ENCODE peak calls at places on chromosomes 5 and 9, in six cellular contexts. P, G, L, A, Y and V are unnamed samples. For H3K4me1, the result is how much of the 10 kb centered on the place peaks cover.

GRCh38 chr9:126326228-126327015 is at the start of gene MVB12B:
- DNase-seq in G (peak), P (peak), Y (peak), L (peak), A (no peak), V (peak)

GRCh38 chr5:140806834-140807775 is at the start of gene PCDHA4:
- DNase-seq in P (peak), G (peak), Y (no peak), L (peak), A (no peak), V (peak)

GRCh38 chr9:96020822-96021615 is 145.5 kb downstream of the ERCC6L2 start:
- DNase-seq in A (no peak), L (peak), P (peak), Y (peak), G (peak), V (peak)

GRCh38 chr5:14286007-14286406 is 142.9 kb downstream of the TRIO start:
- DNase-seq in Y (no peak), P (peak), G (no peak), A (peak), L (no peak), V (no peak)

GRCh38 chr5:59158165-59158564 is 575.3 kb downstream of the RAB3C start:
- DNase-seq in A (no peak), L (no peak), Y (no peak), P (peak), G (no peak), V (no peak)

GRCh38 chr5:111742166-111742565 is 14.8 kb downstream of the NREP start:
- DNase-seq in G (no peak), L (no peak), P (no peak), A (no peak), Y (no peak), V (no peak)

GRCh38 chr5:159805021-159805420 is 111.3 kb upstream of the ADRA1B start:
- DNase-seq in A (peak), L (no peak), G (no peak), Y (no peak), P (peak), V (no peak)

GRCh38 chr9:5532301-5532700 is 22.0 kb downstream of the PDCD1LG2 start:
- DNase-seq in L (no peak), A (no peak), G (no peak), Y (no peak), P (no peak), V (no peak)

GRCh38 chr9:35907732-35908483 is 1.4 kb upstream of the SPAAR start:
- DNase-seq in G (peak), P (peak), Y (peak), A (peak), L (peak), V (peak)

GRCh38 chr5:523658-524441 is 399 bp downstream of the SLC9A3 start:
- DNase-seq in L (no peak), G (peak), Y (no peak), A (no peak), P (no peak), V (peak)

GRCh38 chr9:79011461-79011860 is 560.3 kb upstream of the TLE4 start:
- DNase-seq in L (no peak), Y (no peak), A (no peak), P (no peak), G (no peak), V (no peak)

GRCh38 chr5:41097642-41098041 is 26.5 kb upstream of the MROH2B start:
- DNase-seq in Y (no peak), A (no peak), G (no peak), P (no peak), L (no peak), V (no peak)

GRCh38 chr5:154972476-154973080 is 31.7 kb downstream of the MRPL22 start:
- DNase-seq in Y (peak), A (peak), G (peak), L (no peak), P (peak), V (peak)

GRCh38 chr9:84701801-84702200 is 32.3 kb downstream of the NTRK2 start:
- DNase-seq in P (no peak), L (no peak), A (no peak), G (no peak), Y (no peak), V (no peak)

GRCh38 chr9:111481885-111482636 is 2.1 kb downstream of the ECPAS start:
- DNase-seq in G (peak), Y (no peak), L (no peak), P (peak), A (peak), V (no peak)

GRCh38 chr5:62149894-62150293 is 156.1 kb upstream of the KIF2A start:
- DNase-seq in L (no peak), A (peak), Y (no peak), P (no peak), G (no peak), V (no peak)

GRCh38 chr5:14153932-14154646 is 10.9 kb downstream of the TRIO start:
- DNase-seq in A (peak), P (peak), Y (no peak), L (peak), G (peak), V (peak)

GRCh38 chr5:56110646-56111403 is 116.1 kb upstream of the IL6ST start:
- DNase-seq in L (no peak), A (peak), P (peak), Y (no peak), G (no peak), V (no peak)

GRCh38 chr9:36091028-36091953 is 45.2 kb upstream of the GLIPR2 start:
- DNase-seq in L (peak), G (peak), A (peak), Y (no peak), P (peak), V (no peak)

GRCh38 chr5:58466939-58467338 is 7.1 kb upstream of the PLK2 start:
- DNase-seq in P (peak), G (peak), Y (no peak), L (no peak), A (peak), V (peak)

GRCh38 chr5:163504091-163504931 is 1.1 kb upstream of the MAT2B start:
- DNase-seq in G (peak), Y (peak), A (peak), L (peak), P (peak), V (peak)

GRCh38 chr5:29878599-29878998 is 1314.9 kb upstream of the CDH6 start:
- DNase-seq in L (no peak), Y (no peak), P (no peak), G (no peak), A (no peak), V (no peak)

DNA sequence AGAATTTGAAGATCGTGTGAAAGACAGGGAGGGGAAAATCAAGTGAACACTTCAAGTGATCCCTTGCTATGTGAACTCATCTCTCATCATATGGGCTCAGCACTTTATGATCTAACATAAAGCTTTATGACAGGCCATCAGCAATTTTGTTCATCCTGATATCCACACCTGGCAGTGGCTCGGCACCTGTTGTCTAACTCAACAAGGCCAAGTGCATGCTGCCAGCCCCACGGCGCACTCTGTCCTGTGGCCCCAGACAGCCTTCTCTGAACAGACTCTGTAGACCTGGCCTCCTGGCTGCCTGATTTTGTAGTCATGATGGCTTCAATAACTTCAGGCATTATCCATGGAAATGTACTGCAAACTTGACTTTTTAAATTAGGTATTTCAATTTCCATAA is 106.3 kb downstream of the MEF2C start:
- DNase-seq in L (peak), A (no peak), Y (no peak), P (no peak), G (no peak), V (no peak)
- H3K4me1 ChIP-seq in L (under half), A (under half), Y (under half), P (under half), G (under half), V (under half)

DNA sequence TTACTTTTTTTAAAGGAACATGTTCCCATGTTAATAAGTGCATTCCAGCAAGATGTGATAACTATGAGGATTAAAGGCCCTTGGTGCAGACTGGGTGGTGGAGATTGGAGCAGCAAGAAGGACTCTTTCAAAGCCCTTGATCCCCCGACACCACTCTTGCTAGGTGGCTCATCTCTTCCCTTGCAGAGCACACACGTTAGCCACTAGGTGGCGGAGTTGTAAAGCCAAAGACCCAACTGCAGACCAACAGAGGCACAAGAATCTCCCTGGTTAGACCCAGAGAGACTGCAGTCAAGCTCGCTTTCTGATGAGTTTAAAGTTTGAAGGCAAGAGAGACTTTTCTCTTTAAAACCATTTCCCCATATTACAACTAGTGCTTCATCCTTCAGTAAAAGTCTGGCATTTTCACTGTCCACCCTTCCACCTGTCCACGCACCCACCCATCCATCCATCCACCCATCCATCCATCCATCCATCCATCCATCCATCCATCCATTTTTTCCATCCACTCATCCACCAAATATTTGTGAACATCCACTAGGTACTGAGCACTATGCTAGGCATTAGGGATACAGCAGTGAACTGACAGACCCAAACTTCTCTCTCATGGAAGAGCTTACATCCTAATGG is 226.9 kb downstream of the MSX2 start:
- DNase-seq in A (peak), L (peak), G (peak), Y (no peak), P (peak), V (peak)
- TF ChIP-seq CTCF in A (peak), L (peak), G (peak), Y (no peak), P (peak), V (peak)

DNA sequence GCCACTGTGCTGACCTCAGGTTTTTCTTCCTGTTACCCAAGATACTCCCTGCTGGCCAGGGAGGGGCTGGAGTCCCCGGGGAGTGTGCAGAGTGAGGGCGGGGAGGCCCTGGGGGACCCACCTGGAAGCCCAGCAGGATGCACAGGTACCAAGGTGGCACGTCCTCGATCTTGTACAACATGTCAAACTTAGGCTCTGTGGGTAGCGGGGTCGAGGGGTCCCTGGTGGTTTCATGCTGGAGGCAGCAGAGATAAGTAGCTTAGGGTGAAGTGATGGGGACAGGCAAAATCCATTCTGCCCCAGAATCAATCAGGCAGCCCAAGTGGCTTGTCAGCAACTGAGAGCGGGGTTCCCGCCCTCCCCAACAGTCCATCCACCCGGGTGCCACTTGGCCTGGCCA is 726 bp downstream of the SLC23A1 start:
- DNase-seq in G (no peak), L (peak), A (no peak), P (no peak), Y (no peak), V (no peak)
- H3K4me1 ChIP-seq in G (under half), L (under half), A (under half), P (under half), Y (under half), V (under half)

GRCh38 chr9:106962105-106962504 is 99.1 kb downstream of the ZNF462 start:
- DNase-seq in L (no peak), A (peak), Y (no peak), G (no peak), P (peak), V (no peak)
- TF ChIP-seq CTCF in L (no peak), A (no peak), Y (no peak), G (no peak), P (no peak), V (no peak)

GRCh38 chr9:134373953-134374300 is 47.7 kb downstream of the RXRA start:
- DNase-seq in G (no peak), L (no peak), Y (no peak), A (no peak), P (no peak), V (no peak)
- H3K4me1 ChIP-seq in G (under half), L (half or more), Y (half or more), A (under half), P (under half), V (under half)

DNA sequence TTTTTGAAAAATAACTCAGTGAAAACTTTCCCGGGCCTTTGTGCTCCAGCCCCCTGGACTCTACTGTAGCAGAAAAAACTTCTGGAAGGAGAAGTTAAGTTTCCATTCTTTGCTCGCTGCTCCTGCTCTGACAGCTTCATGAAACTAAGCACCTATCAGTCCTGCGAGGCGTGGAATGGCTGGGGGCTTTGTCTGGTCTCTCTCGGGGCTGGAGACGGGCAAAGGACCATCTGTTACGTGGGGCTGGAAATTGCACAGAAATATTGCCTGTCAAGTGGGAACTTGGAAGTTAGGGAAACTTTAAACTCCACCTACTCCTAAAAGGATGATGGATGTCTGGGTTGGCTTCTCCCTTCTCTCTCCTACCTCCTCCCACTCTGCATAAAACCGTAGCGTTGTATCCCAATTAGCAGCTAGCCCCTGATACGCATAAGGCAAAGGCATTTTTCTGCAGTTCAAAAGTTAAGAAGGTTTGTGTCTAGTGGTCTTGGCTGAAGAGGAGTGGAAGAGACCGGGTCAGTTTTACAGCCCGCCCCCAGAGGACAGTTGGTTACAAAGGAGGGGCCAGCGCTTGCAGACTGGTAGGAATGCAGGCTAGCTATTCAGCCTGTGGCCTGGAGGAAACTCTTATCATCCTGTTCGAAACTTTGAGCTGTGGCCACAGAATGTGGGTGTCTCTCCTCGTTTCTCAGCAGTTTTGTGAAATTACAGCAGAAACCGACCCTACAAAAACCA is 1.2 kb downstream of the FBXL7 start:
- DNase-seq in Y (peak), G (peak), P (peak), A (peak), L (no peak), V (peak)
- TF ChIP-seq CTCF in Y (no peak), G (peak), P (peak), A (peak), L (no peak), V (peak)

GRCh38 chr5:172707285-172708182 is 63.5 kb downstream of the DUSP1 start:
- DNase-seq in G (peak), A (peak), L (no peak), Y (no peak), P (peak), V (peak)

GRCh38 chr5:172712610-172713009 is 58.4 kb downstream of the DUSP1 start:
- DNase-seq in P (no peak), A (no peak), Y (no peak), L (no peak), G (no peak), V (no peak)

GRCh38 chr5:172708183-172708505 is 62.9 kb downstream of the DUSP1 start:
- DNase-seq in L (no peak), G (no peak), Y (no peak), A (no peak), P (no peak), V (no peak)

GRCh38 chr5:172713113-172713808 is 57.7 kb downstream of the DUSP1 start:
- DNase-seq in L (peak), A (no peak), P (peak), Y (peak), G (peak), V (peak)

GRCh38 chr5:172710695-172711094 is 60.3 kb downstream of the DUSP1 start:
- DNase-seq in Y (no peak), P (no peak), G (no peak), L (no peak), A (no peak), V (no peak)
- H3K4me1 ChIP-seq in Y (under half), P (under half), G (under half), L (under half), A (under half), V (under half)

DNA sequence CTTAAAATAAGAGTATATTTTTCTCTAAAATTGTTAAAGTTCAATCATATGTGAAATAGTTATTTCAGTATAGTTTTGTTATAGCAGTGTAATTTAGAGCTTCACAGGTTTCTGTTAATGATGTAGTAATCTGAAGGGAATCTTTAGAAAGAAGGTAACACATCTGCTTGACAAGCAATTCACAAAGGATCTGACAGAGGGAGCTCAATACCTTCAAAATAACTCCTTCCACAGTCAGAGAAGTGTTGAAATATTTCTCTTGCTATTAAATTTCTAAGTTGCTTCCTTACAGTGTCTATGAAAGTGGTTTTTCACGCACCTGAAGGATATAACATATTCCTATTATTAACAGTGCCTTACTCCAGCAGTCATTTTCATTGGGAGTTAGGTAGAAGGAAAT is 44.9 kb downstream of the SLC25A51 start:
- DNase-seq in A (no peak), G (no peak), L (no peak), P (peak), Y (no peak), V (no peak)
- TF ChIP-seq CTCF in A (peak), G (peak), L (no peak), P (peak), Y (no peak), V (peak)

GRCh38 chr5:157552650-157553049 is 22.9 kb downstream of the ADAM19 start:
- DNase-seq in G (no peak), P (no peak), A (no peak), L (no peak), Y (no peak), V (no peak)

GRCh38 chr5:157556615-157557418 is 18.8 kb downstream of the ADAM19 start:
- DNase-seq in P (no peak), G (no peak), A (peak), L (no peak), Y (no peak), V (no peak)

GRCh38 chr5:157550668-157551067 is 24.9 kb downstream of the ADAM19 start:
- DNase-seq in G (no peak), Y (no peak), L (no peak), A (no peak), P (no peak), V (no peak)

GRCh38 chr5:157555031-157555640 is 20.4 kb downstream of the ADAM19 start:
- DNase-seq in P (no peak), A (no peak), G (no peak), Y (no peak), L (no peak), V (no peak)

DNA sequence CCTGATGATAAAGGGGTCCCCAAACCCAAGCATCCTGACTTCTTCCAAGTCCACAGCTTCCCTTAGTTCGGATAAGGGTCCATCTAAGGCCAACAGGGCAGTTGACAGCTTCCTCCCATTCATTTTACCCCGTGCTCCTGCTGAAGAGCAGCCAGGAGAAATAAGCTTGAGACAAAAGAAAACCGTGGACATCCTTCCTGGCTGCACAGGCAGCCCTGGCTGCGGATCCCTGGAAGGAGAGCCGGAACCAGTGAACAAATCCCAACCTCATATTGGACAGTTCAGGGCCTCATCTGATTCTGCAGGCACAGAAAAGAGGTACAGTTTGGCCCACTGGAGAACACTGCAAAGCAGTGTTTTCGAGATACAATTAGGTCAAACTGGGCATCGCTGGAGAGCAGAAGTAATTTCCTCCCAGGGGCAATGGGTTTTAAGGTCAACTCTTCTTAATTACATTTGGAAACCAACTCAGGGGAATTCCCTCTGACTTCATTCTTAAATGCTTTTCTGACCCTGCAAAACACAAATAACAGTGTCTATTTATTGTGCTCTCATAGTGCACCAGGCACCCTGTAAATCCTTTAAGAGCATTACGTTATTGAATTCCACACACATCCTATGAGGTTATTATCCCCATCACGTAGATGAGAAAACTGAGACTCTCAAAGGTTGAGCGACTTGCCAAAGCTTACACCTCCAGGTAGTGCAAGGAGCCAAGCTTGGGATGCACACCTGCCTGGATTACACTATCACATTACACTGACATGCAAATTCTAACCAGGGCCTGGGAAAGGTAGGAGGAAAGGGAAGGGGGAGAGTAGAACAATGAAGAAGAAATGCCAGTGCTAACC is 21.2 kb downstream of the ADAM19 start:
- DNase-seq in G (peak), A (no peak), L (no peak), P (no peak), Y (no peak), V (no peak)
- H3K4me1 ChIP-seq in G (under half), A (under half), L (under half), P (under half), Y (under half), V (under half)